ENCODE peak calls at places on chromosomes 2 and 18, in six cellular contexts. X, Y, G, T, M and L are unnamed samples. For H3K9me3, the result is how much of the 10 kb centered on the place peaks cover.

GRCh38 chr2:14632133-14632936 is at the start of gene LRATD1:
- DNase-seq in X (peak), Y (no peak), G (peak), T (peak), M (peak), L (peak)

GRCh38 chr2:58271826-58272225 is 30.7 kb upstream of the FANCL start:
- DNase-seq in X (no peak), Y (no peak), G (no peak), T (no peak), M (no peak), L (no peak)

GRCh38 chr2:143431316-143431715 is 302.1 kb downstream of the ARHGAP15 start:
- DNase-seq in X (no peak), Y (no peak), G (no peak), T (no peak), M (no peak), L (no peak)

GRCh38 chr18:35376393-35376741 is 770 bp downstream of the ZNF396 start:
- DNase-seq in X (peak), Y (no peak), G (no peak), T (peak), M (no peak), L (no peak)

GRCh38 chr2:11344342-11344955 is at the start of gene ROCK2:
- DNase-seq in X (peak), Y (peak), G (peak), T (peak), M (peak), L (peak)

GRCh38 chr2:191051825-191052778 is 38.1 kb upstream of the STAT1 start:
- DNase-seq in X (no peak), Y (peak), G (peak), T (no peak), M (no peak), L (no peak)

GRCh38 chr2:24179683-24180082 is 4.8 kb downstream of the FAM228A start:
- DNase-seq in X (no peak), Y (no peak), G (no peak), T (no peak), M (no peak), L (no peak)

GRCh38 chr18:24853076-24853475 is 392.6 kb downstream of the HRH4 start:
- DNase-seq in X (no peak), Y (no peak), G (no peak), T (no peak), M (no peak), L (no peak)

GRCh38 chr2:194333091-194333490 is 1323.9 kb upstream of the SLC39A10 start:
- DNase-seq in X (no peak), Y (no peak), G (no peak), T (no peak), M (no peak), L (no peak)

GRCh38 chr2:84701880-84702279 is 179.0 kb downstream of the TRABD2A start:
- DNase-seq in X (no peak), Y (no peak), G (peak), T (no peak), M (no peak), L (no peak)

GRCh38 chr18:6219116-6219717 is 195.5 kb downstream of the L3MBTL4 start:
- DNase-seq in X (no peak), Y (peak), G (no peak), T (peak), M (peak), L (no peak)

GRCh38 chr2:45585267-45585861 is 25.7 kb downstream of the SRBD1 start:
- DNase-seq in X (no peak), Y (peak), G (peak), T (no peak), M (no peak), L (no peak)

GRCh38 chr2:162111958-162112850 is 38.2 kb upstream of the DPP4 start:
- DNase-seq in X (no peak), Y (no peak), G (peak), T (no peak), M (no peak), L (no peak)

GRCh38 chr2:122078451-122078850 is 323.0 kb downstream of the TSN start:
- DNase-seq in X (no peak), Y (no peak), G (no peak), T (no peak), M (no peak), L (no peak)

GRCh38 chr2:17303054-17303453 is 215.2 kb downstream of the RAD51AP2 start:
- DNase-seq in X (no peak), Y (no peak), G (peak), T (no peak), M (no peak), L (no peak)

GRCh38 chr18:40676676-40677075 is 1278.4 kb upstream of the PIK3C3 start:
- DNase-seq in X (no peak), Y (no peak), G (peak), T (no peak), M (no peak), L (no peak)

GRCh38 chr2:201320701-201321100 is 36.4 kb downstream of the FLACC1 start:
- DNase-seq in X (no peak), Y (no peak), G (no peak), T (no peak), M (no peak), L (no peak)

GRCh38 chr18:57004366-57005121 is 142.3 kb upstream of the BOD1L2 start:
- DNase-seq in X (no peak), Y (no peak), G (peak), T (no peak), M (no peak), L (no peak)

GRCh38 chr2:108911401-108911800 is 77.6 kb downstream of the EDAR start:
- DNase-seq in X (no peak), Y (no peak), G (no peak), T (no peak), M (no peak), L (no peak)

GRCh38 chr2:161321944-161322343 is 13.7 kb downstream of the PSMD14 start:
- DNase-seq in X (no peak), Y (no peak), G (no peak), T (no peak), M (no peak), L (no peak)

GRCh38 chr18:61984293-61984692 is 91.5 kb upstream of the RNF152 start:
- DNase-seq in X (no peak), Y (no peak), G (no peak), T (no peak), M (no peak), L (no peak)

GRCh38 chr2:17000083-17000482 is 334.4 kb upstream of the CYRIA start:
- DNase-seq in X (no peak), Y (no peak), G (no peak), T (no peak), M (no peak), L (no peak)

GRCh38 chr18:79199691-79200374 is 130.6 kb downstream of the ATP9B start:
- DNase-seq in X (no peak), Y (no peak), G (peak), T (no peak), M (no peak), L (no peak)

GRCh38 chr18:49170145-49170544 is 219.4 kb upstream of the SMAD7 start:
- DNase-seq in X (no peak), Y (peak), G (no peak), T (no peak), M (no peak), L (no peak)

GRCh38 chr2:15588329-15588919 is 3.2 kb upstream of the DDX1 start:
- DNase-seq in X (no peak), Y (peak), G (peak), T (no peak), M (peak), L (no peak)

GRCh38 chr2:46538393-46538792 is 59.0 kb downstream of the TMEM247 start:
- DNase-seq in X (no peak), Y (peak), G (no peak), T (no peak), M (no peak), L (peak)

GRCh38 chr18:55748227-55748738 is 160.3 kb upstream of the TCF4 start:
- DNase-seq in X (no peak), Y (no peak), G (no peak), T (no peak), M (no peak), L (no peak)

GRCh38 chr2:100317634-100318033 is 4.7 kb downstream of the LONRF2 start:
- DNase-seq in X (no peak), Y (peak), G (no peak), T (no peak), M (no peak), L (no peak)

GRCh38 chr2:100321181-100321880 is 970 bp downstream of the LONRF2 start:
- DNase-seq in X (peak), Y (no peak), G (peak), T (peak), M (peak), L (no peak)

GRCh38 chr2:100327742-100328141 is 5.4 kb upstream of the LONRF2 start:
- DNase-seq in X (no peak), Y (no peak), G (no peak), T (no peak), M (no peak), L (no peak)

GRCh38 chr2:100320547-100321180 is 1.6 kb downstream of the LONRF2 start:
- DNase-seq in X (no peak), Y (no peak), G (no peak), T (no peak), M (no peak), L (no peak)

DNA sequence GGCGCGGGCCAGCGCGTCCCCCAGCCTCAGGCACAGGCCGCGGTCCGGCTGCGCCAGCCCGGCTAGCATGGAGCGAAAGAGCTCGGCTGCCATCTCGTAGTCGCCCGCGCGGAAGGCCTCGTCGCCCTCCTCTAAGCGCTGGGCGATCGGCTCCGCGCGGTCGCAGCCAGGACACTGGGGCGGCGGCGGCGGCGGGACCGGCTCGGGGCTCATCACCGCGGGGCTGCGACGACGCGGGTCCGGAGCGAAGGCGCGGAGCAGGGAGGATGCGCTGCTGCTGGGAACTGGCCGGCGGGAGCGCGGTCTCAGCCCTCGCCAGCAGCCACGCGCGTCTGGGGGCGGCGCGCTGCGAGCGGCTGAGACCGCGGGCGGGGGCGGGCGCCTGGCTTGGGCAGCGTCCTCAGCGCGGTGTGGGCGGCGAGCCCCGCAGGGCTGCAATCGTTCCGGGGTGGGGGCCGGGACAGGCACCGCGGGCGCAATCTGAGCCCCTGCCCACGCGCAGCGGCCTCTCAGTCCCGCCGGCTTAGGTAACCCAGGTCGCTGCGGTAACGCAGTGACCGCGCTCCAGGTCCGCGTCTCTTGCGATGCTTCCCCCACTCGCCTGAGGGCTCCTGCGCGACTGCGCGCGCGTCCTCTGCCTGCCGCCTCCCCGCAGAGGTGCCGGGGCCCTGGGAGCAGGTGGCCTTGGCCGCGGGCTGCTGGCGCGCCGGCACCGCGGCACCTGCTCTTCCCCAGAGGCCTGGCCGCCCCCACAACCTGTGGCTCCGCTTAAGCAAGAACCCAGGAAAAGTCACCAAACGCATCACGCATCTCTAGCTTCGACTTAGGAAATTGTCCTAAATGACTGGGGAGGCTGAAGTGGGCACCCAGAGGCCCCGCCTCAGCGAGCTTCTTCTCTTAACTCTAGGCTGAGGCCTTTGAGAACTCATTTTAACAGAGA is at the start of gene LONRF2:
- DNase-seq in X (peak), Y (no peak), G (no peak), T (peak), M (peak), L (no peak)
- TF ChIP-seq CTCF in X (no peak), Y (no peak), G (no peak), T (no peak), M (no peak), L (no peak)

GRCh38 chr18:32470136-32470712 is 458 bp downstream of the GAREM1 start:
- DNase-seq in X (peak), Y (peak), G (no peak), T (peak), M (peak), L (peak)
- H3K4me3 ChIP-seq in X (peak), Y (peak), G (peak), T (peak), M (peak), L (peak)

DNA sequence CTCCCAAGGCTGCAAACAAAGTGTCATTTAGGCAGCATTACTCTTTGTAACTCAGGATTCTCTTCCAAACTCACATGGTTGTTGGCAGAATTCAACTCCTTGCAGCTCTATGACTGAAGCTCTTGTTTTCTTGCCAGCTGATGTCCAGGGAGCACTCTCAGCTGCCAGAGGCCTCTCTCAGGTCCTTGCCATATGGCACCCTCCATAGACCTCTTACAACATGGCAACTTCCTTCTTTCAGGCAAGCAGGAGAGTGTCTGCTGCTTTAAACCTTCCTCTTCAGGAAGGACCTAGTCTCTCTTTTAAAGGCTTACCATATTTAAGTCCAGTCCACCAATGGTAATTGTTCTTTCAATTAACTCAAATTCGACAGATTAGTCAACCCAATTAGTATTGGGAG is 893.3 kb upstream of the ZEB2 start:
- DNase-seq in X (no peak), Y (peak), G (no peak), T (no peak), M (no peak), L (no peak)
- H3K9me3 ChIP-seq in X (under half), Y (half or more), G (under half), T (under half), M (under half), L (under half)

DNA sequence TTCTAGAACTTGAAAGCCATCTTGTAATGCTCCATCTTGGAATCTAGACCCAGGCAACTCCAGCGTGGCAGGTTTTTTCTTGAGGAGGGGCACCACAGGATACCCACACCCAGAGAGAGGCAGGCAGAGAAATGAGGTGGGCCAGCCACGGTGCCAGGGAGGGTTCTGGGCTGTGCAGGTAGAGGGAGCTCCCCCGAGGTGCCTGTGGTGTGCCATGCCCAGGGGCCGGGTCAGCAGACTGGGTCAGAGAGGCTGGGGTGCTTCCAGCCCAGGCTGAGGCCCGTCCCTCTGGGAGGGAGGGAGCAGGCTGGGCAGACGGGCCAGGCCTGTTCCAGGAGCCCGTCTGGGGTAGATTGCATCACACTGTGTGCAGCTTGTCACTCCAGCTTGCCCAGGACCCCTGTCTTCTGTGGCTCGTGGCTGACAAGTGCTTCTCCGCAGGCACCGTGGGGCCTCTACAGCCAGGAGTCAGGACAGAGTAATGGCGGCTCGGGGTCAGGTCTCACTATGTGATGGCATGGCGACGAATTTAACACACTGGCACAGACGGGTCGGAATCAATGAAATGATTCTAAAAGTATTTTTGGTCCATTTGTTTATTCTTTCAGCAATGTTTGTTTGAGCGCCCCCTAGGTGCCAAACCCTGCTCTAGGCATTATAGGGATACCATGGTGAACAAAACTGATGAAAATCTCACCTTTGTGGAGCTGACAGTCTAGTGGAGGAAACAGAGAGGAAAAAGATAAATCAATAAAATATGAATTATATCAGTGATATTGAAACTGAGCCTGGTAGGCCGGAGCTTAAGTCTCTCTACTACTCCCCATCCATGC is 144.0 kb downstream of the ACOXL start:
- DNase-seq in X (no peak), Y (peak), G (no peak), T (no peak), M (no peak), L (no peak)
- TF ChIP-seq CTCF in X (no peak), Y (peak), G (peak), T (no peak), M (no peak), L (no peak)

DNA sequence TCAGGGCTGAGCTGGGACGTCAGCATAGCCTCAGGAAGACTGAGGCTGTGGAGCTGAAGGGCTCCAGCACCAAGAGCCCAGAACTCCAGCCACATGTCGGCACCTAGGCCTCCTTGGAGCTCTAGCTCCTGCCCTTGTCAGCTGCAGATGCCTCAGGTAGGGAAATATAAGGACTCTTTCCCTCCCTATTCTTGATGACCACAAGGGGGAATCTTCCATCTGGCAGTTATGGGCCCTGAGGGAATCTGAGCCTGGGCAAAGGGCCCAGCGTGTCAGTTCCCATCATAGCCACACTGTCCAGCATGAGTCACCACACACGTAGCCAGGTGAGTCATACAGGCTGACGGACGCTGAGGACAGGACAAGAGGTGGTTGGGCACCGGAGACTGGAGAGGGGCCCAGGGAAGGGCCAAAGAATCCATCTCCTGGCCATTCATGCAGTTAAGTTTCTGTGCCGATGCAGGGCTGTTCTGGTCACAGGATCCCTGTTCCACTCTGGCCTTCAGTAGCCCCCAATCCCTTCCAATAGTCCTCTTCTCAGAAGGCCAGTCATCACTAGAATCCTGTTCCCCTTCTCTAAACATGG is 1.8 kb downstream of the MPV17 start:
- DNase-seq in X (peak), Y (no peak), G (peak), T (peak), M (peak), L (no peak)
- H3K4me3 ChIP-seq in X (peak), Y (peak), G (peak), T (no peak), M (no peak), L (no peak)

GRCh38 chr18:71995895-71996443 is 548.2 kb downstream of the CBLN2 start:
- DNase-seq in X (no peak), Y (no peak), G (no peak), T (no peak), M (no peak), L (no peak)
- H3K9me3 ChIP-seq in X (under half), Y (under half), G (under half), T (under half), M (under half), L (under half)

DNA sequence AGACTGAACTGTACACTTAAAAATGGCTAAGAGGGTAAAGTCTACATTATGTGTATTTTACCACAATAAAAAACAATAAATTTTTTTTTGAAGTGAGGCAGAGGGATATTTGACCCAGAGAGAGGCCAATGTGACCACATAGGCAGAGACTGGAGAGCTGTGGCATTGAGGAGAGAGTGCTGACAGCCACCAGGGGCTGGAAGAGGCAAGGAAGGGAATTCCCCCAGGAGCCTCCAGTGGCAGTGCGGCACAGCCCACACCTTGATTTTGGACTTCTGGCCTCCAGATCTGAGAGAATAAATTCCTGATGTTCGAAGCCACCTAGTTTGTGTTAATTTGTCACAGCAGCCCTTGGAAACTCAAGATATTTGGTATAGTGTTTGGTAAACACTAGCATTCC is 22.7 kb downstream of the ANKRD29 start:
- DNase-seq in X (no peak), Y (no peak), G (no peak), T (no peak), M (no peak), L (no peak)
- TF ChIP-seq CTCF in X (peak), Y (no peak), G (peak), T (no peak), M (peak), L (no peak)

DNA sequence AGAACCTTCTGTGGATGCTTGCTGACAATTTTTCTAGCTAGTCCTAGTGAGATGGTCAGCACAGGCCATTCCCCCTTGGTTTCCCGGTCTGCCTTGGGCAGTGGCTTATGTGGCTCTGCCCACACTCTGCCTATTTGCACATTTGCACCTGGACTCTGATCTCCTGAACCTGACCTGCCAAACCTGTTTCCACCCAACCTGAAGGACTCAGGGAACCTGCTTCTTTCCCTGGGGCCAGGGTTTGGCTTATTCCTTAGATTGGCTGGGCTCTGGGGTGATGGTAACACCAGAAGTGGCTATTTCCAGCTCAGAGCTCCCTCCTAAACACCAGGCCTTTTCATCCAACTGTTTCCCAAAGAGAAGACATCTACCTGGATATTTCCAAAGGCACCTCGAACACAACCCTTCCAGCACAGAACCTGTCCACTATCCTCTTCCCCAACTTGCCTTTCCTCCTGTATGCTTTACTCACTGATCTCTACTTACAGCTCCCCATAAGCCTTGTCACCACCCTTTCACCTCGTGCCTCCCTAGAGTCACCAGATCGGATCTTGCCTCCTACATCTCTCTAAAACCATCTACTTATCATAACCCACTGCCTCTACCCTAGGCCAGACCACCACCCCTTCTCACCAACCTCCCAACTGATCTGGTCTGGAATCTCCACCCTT is 5.8 kb upstream of the MTA3 start:
- DNase-seq in X (no peak), Y (no peak), G (peak), T (no peak), M (no peak), L (no peak)
- H3K4me3 ChIP-seq in X (no peak), Y (no peak), G (no peak), T (no peak), M (no peak), L (no peak)